ENCODE peak calls at places on chromosomes 3 and 15, in ten cellular contexts. C is endothelial cell; V is Calu3; L is CD4-positive, alpha-beta T cell; J is keratinocyte; T is WTC11; B is astrocyte; Z is neural crest cell; H is fibroblast of lung; D is A673. I is an unnamed sample.

GRCh38 chr15:72176155-72176554 is 21.4 kb downstream of the GRAMD2A start:
- DNase-seq in D (no peak), J (no peak), V (no peak), L (no peak), B (no peak), H (no peak), T (no peak), C (no peak), Z (no peak), I (no peak)

GRCh38 chr3:147655236-147655635 is 246.1 kb downstream of the ZIC1 start:
- DNase-seq in B (peak), T (no peak), J (no peak), L (no peak), D (no peak), V (no peak), H (peak), C (no peak), Z (no peak), I (no peak)

GRCh38 chr3:129001101-129001816 is at the start of gene EFCC1:
- DNase-seq in B (no peak), C (peak), D (no peak), J (no peak), T (peak), Z (peak), L (no peak), H (peak), V (no peak), I (no peak)

GRCh38 chr3:39637807-39638206 is 170.3 kb downstream of the MOBP start:
- DNase-seq in D (peak), J (peak), L (no peak), Z (no peak), H (peak), V (peak), C (no peak), T (no peak), B (peak), I (no peak)

GRCh38 chr3:142676151-142676550 is 47.7 kb upstream of the TRPC1 start:
- DNase-seq in D (no peak), Z (no peak), C (no peak), T (no peak), V (no peak), L (no peak), H (no peak), B (no peak), J (no peak), I (no peak)

GRCh38 chr3:125602752-125603649 is 7.7 kb upstream of the OSBPL11 start:
- DNase-seq in V (peak), B (peak), H (peak), Z (peak), C (no peak), J (peak), D (peak), T (no peak), L (no peak), I (no peak)

GRCh38 chr3:111072016-111072891 is 638 bp downstream of the NECTIN3 start:
- DNase-seq in J (no peak), C (peak), T (peak), L (peak), V (peak), B (peak), Z (peak), H (peak), D (peak), I (peak)

GRCh38 chr3:58924581-58924980 is 125.2 kb downstream of the CFAP20DC start:
- DNase-seq in T (no peak), L (no peak), D (no peak), B (peak), Z (no peak), J (no peak), H (peak), V (no peak), C (no peak), I (no peak)

GRCh38 chr3:32869513-32870047 is 51.8 kb downstream of the TRIM71 start:
- DNase-seq in J (no peak), C (peak), D (no peak), V (no peak), L (no peak), T (peak), Z (peak), H (no peak), B (no peak), I (no peak)

GRCh38 chr3:18224406-18224805 is 200.7 kb downstream of the SATB1 start:
- DNase-seq in J (no peak), Z (no peak), B (no peak), V (no peak), C (no peak), T (no peak), H (no peak), L (no peak), D (no peak), I (no peak)

GRCh38 chr3:149535395-149535685 is 60.8 kb downstream of the TM4SF4 start:
- DNase-seq in J (no peak), Z (no peak), B (no peak), V (no peak), C (no peak), L (no peak), D (no peak), T (no peak), H (no peak), I (no peak)

GRCh38 chr15:31024979-31025378 is 33.6 kb upstream of the MTMR10 start:
- DNase-seq in J (no peak), D (no peak), B (peak), V (no peak), T (no peak), H (peak), Z (no peak), C (no peak), L (no peak), I (no peak)

GRCh38 chr3:33438871-33439270 is 1.3 kb downstream of the UBP1 start:
- DNase-seq in H (no peak), L (no peak), T (no peak), V (no peak), C (no peak), D (peak), B (no peak), J (no peak), Z (no peak), I (no peak)

GRCh38 chr3:52317601-52318000 is 1.5 kb downstream of the DNAH1 start:
- DNase-seq in Z (peak), T (peak), L (peak), V (no peak), D (peak), B (no peak), C (peak), H (peak), J (no peak), I (no peak)

GRCh38 chr3:69306239-69307185 is 79.4 kb downstream of the FRMD4B start:
- DNase-seq in B (peak), T (peak), D (peak), J (peak), V (peak), Z (peak), H (peak), L (peak), C (peak), I (no peak)

GRCh38 chr3:181839915-181840295 is 128.2 kb downstream of the SOX2 start:
- DNase-seq in V (no peak), C (no peak), Z (no peak), D (no peak), H (peak), T (no peak), L (no peak), B (peak), J (no peak), I (no peak)

GRCh38 chr3:52705688-52706686 is at the start of the genes GLT8D1 and SPCS1:
- DNase-seq in J (no peak), D (peak), T (peak), V (peak), L (peak), B (peak), Z (peak), H (peak), C (peak), I (peak)

GRCh38 chr3:43349759-43350158 is 63.4 kb downstream of the SNRK start:
- DNase-seq in J (no peak), V (no peak), H (peak), L (no peak), T (no peak), D (no peak), Z (no peak), C (no peak), B (peak), I (no peak)

GRCh38 chr3:28672411-28672810 is 323.8 kb upstream of the AZI2 start:
- DNase-seq in H (peak), J (no peak), T (no peak), B (peak), L (no peak), C (no peak), Z (no peak), D (no peak), V (no peak), I (no peak)

GRCh38 chr3:107432013-107432515 is 54.8 kb downstream of the CCDC54 start:
- DNase-seq in V (no peak), B (peak), H (peak), J (no peak), C (no peak), D (no peak), Z (no peak), T (no peak), L (no peak), I (no peak)

GRCh38 chr3:127171721-127172120 is 21.2 kb upstream of the PRR23E start:
- DNase-seq in V (no peak), L (no peak), Z (no peak), H (no peak), T (no peak), B (no peak), D (no peak), C (no peak), J (no peak), I (no peak)

GRCh38 chr3:171039674-171040073 is 13.2 kb upstream of the SLC2A2 start:
- DNase-seq in H (no peak), T (no peak), J (no peak), B (no peak), D (no peak), L (no peak), V (no peak), C (no peak), Z (no peak), I (no peak)

GRCh38 chr15:88848203-88848602 is 45.0 kb downstream of the ACAN start:
- DNase-seq in J (no peak), C (no peak), H (no peak), L (no peak), T (no peak), D (no peak), Z (no peak), V (no peak), B (no peak), I (no peak)
- TF ChIP-seq CTCF in J (no peak), C (no peak), H (no peak), L (no peak), T (no peak), D (no peak), Z (no peak), V (no peak), B (no peak), I (no peak)

GRCh38 chr3:188205992-188206416 is 52.0 kb downstream of the LPP start:
- DNase-seq in Z (no peak), D (no peak), H (no peak), L (no peak), J (no peak), T (peak), B (no peak), V (peak), C (peak), I (no peak)
- TF ChIP-seq CTCF in Z (peak), D (peak), H (no peak), L (no peak), J (no peak), T (peak), B (peak), V (peak), C (peak), I (peak)

GRCh38 chr15:100973351-100974034 is 54.3 kb downstream of the LRRK1 start:
- DNase-seq in C (peak), D (no peak), T (peak), B (no peak), L (no peak), J (no peak), V (no peak), H (peak), Z (no peak), I (no peak)
- TF ChIP-seq CTCF in C (no peak), D (no peak), T (no peak), B (no peak), L (no peak), J (no peak), V (no peak), H (no peak), Z (no peak), I (no peak)

GRCh38 chr3:61372723-61373122 is 121.5 kb upstream of the FHIT start:
- DNase-seq in B (no peak), C (no peak), D (no peak), Z (no peak), V (no peak), T (no peak), J (no peak), H (no peak), L (no peak), I (no peak)

GRCh38 chr3:61371123-61371522 is 119.9 kb upstream of the FHIT start:
- DNase-seq in C (peak), Z (peak), J (no peak), L (no peak), T (peak), D (peak), B (no peak), H (peak), V (no peak), I (no peak)
- TF ChIP-seq CTCF in C (peak), Z (peak), J (peak), L (peak), T (peak), D (peak), B (peak), H (peak), V (peak), I (peak)

GRCh38 chr15:38724827-38725226 is 160.2 kb upstream of the RASGRP1 start:
- DNase-seq in C (no peak), V (no peak), Z (no peak), D (no peak), H (no peak), J (no peak), L (no peak), T (no peak), B (no peak), I (no peak)
- TF ChIP-seq CTCF in C (no peak), V (no peak), Z (no peak), D (peak), H (peak), J (peak), L (no peak), T (no peak), B (no peak), I (no peak)